ENCODE peak calls at places on chromosome 13, in seven cellular contexts. K is K562, V is WTC11, C is HEK293T, R is GM12878, W is H1, T is HepG2. B is an unnamed sample.

GRCh38 chr13:33686772-33687480 is 131.0 kb upstream of the RFC3 start:
- DNase-seq in T (no peak), K (no peak), R (no peak), C (no peak), V (no peak), W (no peak), B (no peak)

GRCh38 chr13:49553888-49554287 is 31.5 kb downstream of the RCBTB1 start:
- DNase-seq in T (no peak), R (no peak), W (no peak), V (no peak), K (no peak), C (no peak), B (no peak)

GRCh38 chr13:104962411-104962810 is 1573.1 kb downstream of the EFNB2 start:
- DNase-seq in R (no peak), C (no peak), K (no peak), T (no peak), V (no peak), W (no peak), B (no peak)

GRCh38 chr13:65889368-65889767 is 1340.8 kb downstream of the PCDH9 start:
- DNase-seq in V (no peak), C (no peak), K (no peak), W (no peak), R (no peak), T (no peak), B (no peak)

GRCh38 chr13:46288570-46289259 is 77.0 kb downstream of the LRRC63 start:
- DNase-seq in R (peak), T (peak), V (no peak), C (peak), W (no peak), K (peak), B (peak)

GRCh38 chr13:100657881-100658315 is 16.7 kb downstream of the TMTC4 start:
- DNase-seq in C (no peak), K (no peak), V (no peak), W (no peak), T (no peak), R (no peak), B (no peak)

GRCh38 chr13:105153626-105154025 is 1381.8 kb downstream of the EFNB2 start:
- DNase-seq in K (no peak), C (no peak), T (no peak), R (no peak), V (no peak), W (no peak), B (no peak)

GRCh38 chr13:25980255-25980654 is 71.6 kb downstream of the SHISA2 start:
- DNase-seq in K (no peak), W (peak), C (peak), V (peak), R (no peak), T (peak), B (peak)

GRCh38 chr13:23673354-23673753 is 103.1 kb downstream of the TNFRSF19 start:
- DNase-seq in C (no peak), K (no peak), R (no peak), T (no peak), W (no peak), V (no peak), B (no peak)

GRCh38 chr13:102768914-102769313 is 4.7 kb downstream of the TEX30 start:
- DNase-seq in T (no peak), V (no peak), K (no peak), W (no peak), R (no peak), C (no peak), B (no peak)

GRCh38 chr13:97945792-97946419 is 7.6 kb upstream of the IPO5 start:
- DNase-seq in W (no peak), V (no peak), T (no peak), K (no peak), R (no peak), C (no peak), B (no peak)
- TF ChIP-seq SP1 in W (no peak), V (no peak), T (no peak), K (no peak), R (no peak), C (no peak), B (no peak)

GRCh38 chr13:112101360-112101930 is 34.5 kb downstream of the SOX1 start:
- DNase-seq in T (no peak), V (no peak), K (no peak), R (no peak), W (no peak), C (no peak), B (no peak)

GRCh38 chr13:112103971-112104872 is 37.3 kb downstream of the SOX1 start:
- DNase-seq in R (no peak), K (no peak), W (peak), C (no peak), T (no peak), V (peak), B (no peak)

GRCh38 chr13:112103260-112103843 is 36.4 kb downstream of the SOX1 start:
- DNase-seq in W (no peak), V (no peak), C (no peak), T (no peak), R (no peak), K (no peak), B (no peak)

GRCh38 chr13:112104873-112105234 is 37.9 kb downstream of the SOX1 start:
- DNase-seq in K (no peak), T (no peak), W (no peak), V (no peak), R (no peak), C (no peak), B (no peak)

GRCh38 chr13:112102243-112102642 is 35.3 kb downstream of the SOX1 start:
- DNase-seq in T (peak), R (no peak), W (no peak), K (no peak), C (peak), V (no peak), B (peak)
- TF ChIP-seq SP1 in T (no peak), R (no peak), W (no peak), K (no peak), C (no peak), V (no peak), B (no peak)

GRCh38 chr13:42373048-42373812 is 101.3 kb downstream of the AKAP11 start:
- DNase-seq in V (no peak), K (no peak), T (no peak), W (no peak), R (no peak), C (no peak), B (no peak)
- TF ChIP-seq SP1 in V (no peak), K (no peak), T (no peak), W (no peak), R (no peak), C (no peak), B (no peak)

DNA sequence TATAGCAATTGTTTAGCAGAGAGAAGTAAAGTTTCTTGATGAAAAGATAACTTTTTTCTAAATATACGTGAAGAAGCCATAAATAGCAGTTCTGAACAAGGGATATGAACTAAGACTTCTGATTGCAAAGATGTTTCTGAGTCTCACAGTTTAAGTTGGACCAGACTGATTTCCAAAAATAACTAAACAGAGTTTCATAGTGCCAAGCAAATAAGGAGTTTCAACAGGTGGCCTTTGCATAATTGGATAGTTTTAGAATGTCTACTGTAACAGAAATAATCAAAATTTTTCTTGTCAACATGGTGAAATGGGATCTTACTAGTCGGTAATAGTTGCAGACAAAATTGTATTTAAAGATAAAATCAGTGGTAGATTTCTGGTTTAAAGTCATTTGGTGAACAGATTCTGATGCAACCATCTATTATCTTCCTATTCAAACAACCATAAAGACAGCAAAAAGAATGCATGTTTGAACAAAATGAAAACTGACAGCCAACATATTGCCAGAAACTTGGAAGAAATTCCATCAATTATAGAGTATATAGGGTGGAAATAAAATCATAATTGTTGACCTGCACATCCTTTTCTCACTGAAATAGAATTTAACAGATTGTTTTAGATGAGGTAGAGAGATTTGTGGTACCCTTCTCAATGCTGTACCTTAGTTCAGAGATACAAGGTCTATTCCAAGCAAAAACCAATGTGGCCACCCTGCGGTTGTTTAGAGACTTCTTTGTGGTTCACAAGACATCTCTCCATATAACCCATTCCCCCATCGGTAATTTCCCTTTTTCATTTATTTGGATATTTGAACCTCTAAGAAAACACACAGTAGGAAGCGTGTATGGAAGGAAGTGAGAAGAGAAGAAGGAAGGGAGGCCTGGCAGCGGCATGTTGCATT is 275.3 kb downstream of the COG6 start:
- DNase-seq in C (no peak), W (no peak), K (no peak), R (no peak), V (no peak), T (no peak), B (no peak)
- TF ChIP-seq SP1 in C (no peak), W (no peak), K (no peak), R (no peak), V (no peak), T (no peak), B (no peak)

GRCh38 chr13:83634601-83635000 is 247.7 kb downstream of the SLITRK1 start:
- DNase-seq in K (no peak), R (no peak), T (no peak), C (no peak), V (no peak), W (no peak), B (no peak)
- TF ChIP-seq SP1 in K (no peak), R (no peak), T (no peak), C (no peak), V (no peak), W (no peak), B (no peak)